ENCODE peak calls at places on chromosome 14, in ten cellular contexts. D is nephron progenitor cell, F is transverse colon, S is endodermal cell, V is astrocyte of the spinal cord, A is pancreas, L is HFFc6, U is psoas muscle, X is dorsolateral prefrontal cortex, C is fibroblast of pulmonary artery. N is an unnamed sample.

GRCh38 chr14:96060161-96060933 is 21.2 kb downstream of the C14orf132 start:
- DNase-seq in D (no peak), F (no peak), S (peak; percentile 14), V (no peak), A (no peak), L (no peak), U (no peak), X (no peak), C (no peak), N (no peak)

GRCh38 chr14:49879683-49880204 is 13.1 kb upstream of the ARF6 start:
- DNase-seq in D (peak; percentile 30), F (peak; percentile 70), S (peak; percentile 86), V (peak; percentile 47), A (peak; percentile 32), L (peak; percentile 46), U (peak; percentile 27), X (no peak), C (peak; percentile 74), N (no peak)

GRCh38 chr14:71264260-71264659 is 357.0 kb downstream of the PCNX1 start:
- DNase-seq in D (no peak), F (no peak), S (no peak), V (no peak), A (no peak), L (no peak), U (no peak), X (no peak), C (no peak), N (no peak)

GRCh38 chr14:96888593-96888992 is 91.4 kb downstream of the VRK1 start:
- DNase-seq in D (no peak), F (no peak), S (peak; percentile 58), V (peak; percentile 11), A (no peak), L (no peak), U (no peak), X (no peak), C (no peak), N (peak; percentile 13)

GRCh38 chr14:96156804-96157760 is 47.6 kb upstream of the BDKRB2 start:
- DNase-seq in D (no peak), F (no peak), S (peak; percentile 19), V (no peak), A (peak; percentile 23), L (no peak), U (no peak), X (no peak), C (no peak), N (no peak)

GRCh38 chr14:99128185-99128584 is 143.8 kb downstream of the BCL11B start:
- DNase-seq in D (no peak), F (no peak), S (no peak), V (no peak), A (no peak), L (no peak), U (no peak), X (no peak), C (no peak), N (no peak)

GRCh38 chr14:49173765-49174373 is 412.3 kb downstream of the RPS29 start:
- DNase-seq in D (peak; percentile 73), F (peak; percentile 38), S (peak; percentile 92), V (peak; percentile 66), A (peak; percentile 17), L (peak; percentile 40), U (no peak), X (no peak), C (peak; percentile 80), N (peak; percentile 37)

GRCh38 chr14:63986789-63987533 is 134.2 kb downstream of the SYNE2 start:
- DNase-seq in D (no peak), F (peak; percentile 19), S (no peak), V (peak; percentile 65), A (no peak), L (peak; percentile 21), U (no peak), X (no peak), C (peak; percentile 92), N (peak; percentile 15)

GRCh38 chr14:86654558-86655184 is 1124.7 kb downstream of the FLRT2 start:
- DNase-seq in D (peak; percentile 75), F (peak; percentile 35), S (peak; percentile 91), V (peak; percentile 20), A (peak; percentile 34), L (peak; percentile 16), U (no peak), X (no peak), C (peak; percentile 66), N (peak; percentile 4)

GRCh38 chr14:35215110-35215872 is 76.9 kb upstream of the PSMA6 start:
- DNase-seq in D (no peak), F (no peak), S (no peak), V (peak; percentile 80), A (no peak), L (peak; percentile 65), U (no peak), X (no peak), C (peak; percentile 84), N (no peak)
- TF ChIP-seq CTCF in D (peak; percentile 24), F (peak; percentile 23), S (peak; percentile 72), V (peak; percentile 66), A (no peak), L (peak; percentile 77), U (peak; percentile 44), X (peak; percentile 53), C (peak; percentile 66), N (peak; percentile 55)

DNA sequence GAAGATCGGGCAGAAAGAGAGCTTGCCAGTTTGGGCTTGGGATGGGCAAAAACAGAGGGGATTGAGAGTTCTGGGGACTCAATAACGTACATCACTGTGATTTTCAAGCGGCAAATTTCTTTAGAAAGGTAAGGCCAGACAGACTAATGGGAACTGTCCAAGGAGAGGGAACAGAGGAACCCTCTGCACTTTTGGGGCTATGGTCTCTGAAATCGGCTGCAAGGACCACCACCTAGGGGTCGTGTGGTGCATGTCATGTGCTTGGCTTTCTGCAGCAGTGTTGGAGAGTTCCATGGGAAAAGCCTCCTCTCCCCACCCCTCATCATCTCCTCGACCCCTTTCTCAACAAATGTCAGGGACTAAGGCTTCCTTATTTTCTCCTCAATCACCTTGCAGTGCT is 79.6 kb downstream of the PPM1A start:
- DNase-seq in D (no peak), F (no peak), S (peak; percentile 79), V (no peak), A (no peak), L (no peak), U (no peak), X (no peak), C (no peak), N (no peak)
- TF ChIP-seq CTCF in D (peak; percentile 15), F (no peak), S (peak; percentile 77), V (peak; percentile 1), A (no peak), L (no peak), U (no peak), X (no peak), C (no peak), N (no peak)

DNA sequence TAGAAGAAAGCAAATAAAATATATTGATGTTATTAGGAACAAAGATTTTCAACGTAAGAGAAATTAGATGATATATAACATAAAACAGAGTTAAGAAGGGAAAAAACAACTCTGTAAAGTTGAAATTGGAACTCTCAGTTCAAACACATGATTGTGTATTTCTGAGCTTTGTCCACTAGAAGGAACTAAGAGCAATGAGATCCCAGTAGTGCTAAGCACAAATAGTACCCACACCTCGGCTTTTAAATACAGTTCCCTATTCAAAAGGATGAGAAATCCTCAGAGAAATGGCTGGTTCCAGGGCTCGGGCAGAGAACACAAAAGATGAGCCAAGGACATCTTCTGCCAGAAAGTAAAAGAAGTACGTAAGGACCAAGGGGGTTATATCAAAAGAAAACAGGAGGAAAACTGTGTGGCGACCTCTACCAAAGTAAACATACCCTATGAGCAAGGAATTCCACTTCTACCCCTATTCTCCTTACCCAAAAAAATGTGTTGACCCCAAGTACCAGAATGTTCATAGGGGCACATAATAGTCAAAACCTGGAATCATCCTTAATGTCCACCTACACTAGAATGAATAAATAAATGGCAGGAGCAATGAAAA is 96.6 kb downstream of the SPTSSA start:
- DNase-seq in D (no peak), F (no peak), S (no peak), V (peak; percentile 54), A (no peak), L (no peak), U (no peak), X (no peak), C (peak; percentile 51), N (no peak)
- TF ChIP-seq CTCF in D (peak; percentile 25), F (peak; percentile 49), S (peak; percentile 59), V (peak; percentile 43), A (no peak), L (peak; percentile 36), U (no peak), X (no peak), C (peak; percentile 30), N (peak; percentile 35)

GRCh38 chr14:56129941-56130340 is 11.7 kb downstream of the PELI2 start:
- DNase-seq in D (no peak), F (no peak), S (no peak), V (no peak), A (no peak), L (no peak), U (peak; percentile 18), X (no peak), C (peak; percentile 55), N (no peak)
- TF ChIP-seq CTCF in D (no peak), F (no peak), S (no peak), V (no peak), A (no peak), L (no peak), U (no peak), X (no peak), C (no peak), N (no peak)

DNA sequence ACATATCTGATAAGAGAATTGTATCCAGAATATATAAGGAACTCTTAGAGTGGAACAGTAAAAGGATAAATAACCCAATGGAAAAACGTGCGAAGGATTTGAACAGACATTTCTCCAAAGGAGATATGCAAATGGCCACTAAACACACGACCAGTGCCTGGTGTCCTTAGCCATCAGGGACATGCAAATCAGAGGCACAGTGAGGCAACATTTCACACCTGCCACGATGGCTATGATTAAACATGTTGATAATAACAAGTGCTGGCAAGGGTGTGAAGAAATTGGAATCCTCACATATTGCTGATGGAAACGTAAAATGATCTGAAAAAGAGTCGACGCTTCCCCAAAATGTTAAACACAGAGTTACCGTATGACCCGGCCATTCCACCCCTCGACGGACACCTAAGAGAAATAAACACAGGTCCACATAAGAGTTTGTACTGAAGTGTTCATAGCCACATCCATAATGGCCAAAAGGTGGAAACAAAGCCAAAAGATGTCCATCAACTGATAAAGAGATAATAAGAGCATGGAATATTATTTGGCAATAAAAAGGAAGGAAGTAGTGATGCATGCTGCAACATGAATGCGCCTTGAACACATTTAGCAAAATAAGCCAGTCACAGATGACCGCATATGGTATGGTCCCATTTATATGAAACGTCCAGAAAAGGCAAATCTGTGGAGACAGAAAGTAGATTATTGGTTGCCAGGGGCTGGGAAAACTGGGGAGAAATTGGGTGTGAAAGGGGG is 6.3 kb upstream of the TMEM121 start:
- DNase-seq in D (no peak), F (no peak), S (no peak), V (no peak), A (no peak), L (no peak), U (no peak), X (peak; percentile 15), C (no peak), N (no peak)
- TF ChIP-seq CTCF in D (no peak), F (no peak), S (no peak), V (no peak), A (no peak), L (no peak), U (no peak), X (no peak), C (no peak), N (no peak)

GRCh38 chr14:61408498-61408897 is 87.1 kb downstream of the PRKCH start:
- DNase-seq in D (no peak), F (no peak), S (no peak), V (no peak), A (no peak), L (no peak), U (no peak), X (no peak), C (no peak), N (no peak)
- TF ChIP-seq CTCF in D (no peak), F (no peak), S (no peak), V (no peak), A (no peak), L (no peak), U (no peak), X (no peak), C (no peak), N (no peak)